ENCODE peak calls at places on chromosomes 12 and 14, in four cellular contexts. One of them, this sample, is unnamed. For H3K4me1, the result is how much of the 10 kb centered on the place peaks cover.

GRCh38 chr14:51211149-51211548 is 28.9 kb upstream of the TMX1 start:
- DNase-seq in GM12878: no peak
- DNase-seq in mucosa of descending colon: no peak
- DNase-seq in PC-3: peak
- DNase-seq in this sample: no peak

GRCh38 chr12:8989425-8989824 is at the start of gene KLRG1:
- DNase-seq in GM12878: no peak
- DNase-seq in mucosa of descending colon: no peak
- DNase-seq in PC-3: no peak
- DNase-seq in this sample: no peak

GRCh38 chr12:20404576-20405346 is 36.4 kb downstream of the PDE3A start:
- DNase-seq in GM12878: no peak
- DNase-seq in mucosa of descending colon: peak
- DNase-seq in PC-3: no peak
- DNase-seq in this sample: no peak

GRCh38 chr12:40963761-40964160 is 224.4 kb upstream of the PDZRN4 start:
- DNase-seq in GM12878: no peak
- DNase-seq in mucosa of descending colon: no peak
- DNase-seq in PC-3: no peak
- DNase-seq in this sample: no peak

GRCh38 chr12:10722502-10722904 is 620 bp downstream of the YBX3 start:
- DNase-seq in GM12878: no peak
- DNase-seq in mucosa of descending colon: peak
- DNase-seq in PC-3: peak
- DNase-seq in this sample: no peak

GRCh38 chr14:80483331-80483730 is 272.0 kb upstream of the DIO2 start:
- DNase-seq in GM12878: no peak
- DNase-seq in mucosa of descending colon: no peak
- DNase-seq in PC-3: no peak
- DNase-seq in this sample: no peak

GRCh38 chr14:26993541-26993940 is 395.7 kb upstream of the NOVA1 start:
- DNase-seq in GM12878: no peak
- DNase-seq in mucosa of descending colon: no peak
- DNase-seq in PC-3: peak
- DNase-seq in this sample: no peak

GRCh38 chr12:28383368-28383767 is 193.1 kb downstream of the CCDC91 start:
- DNase-seq in GM12878: no peak
- DNase-seq in mucosa of descending colon: no peak
- DNase-seq in PC-3: no peak
- DNase-seq in this sample: no peak

GRCh38 chr14:64707661-64708060 is 3.4 kb downstream of the PLEKHG3 start:
- DNase-seq in GM12878: no peak
- DNase-seq in mucosa of descending colon: no peak
- DNase-seq in PC-3: peak
- DNase-seq in this sample: peak

GRCh38 chr12:6570264-6570887 is 2.3 kb upstream of the NOP2 start:
- DNase-seq in GM12878: no peak
- DNase-seq in mucosa of descending colon: peak
- DNase-seq in PC-3: peak
- DNase-seq in this sample: peak

GRCh38 chr12:116054280-116054679 is 223.2 kb downstream of the MED13L start:
- DNase-seq in GM12878: no peak
- DNase-seq in mucosa of descending colon: no peak
- DNase-seq in PC-3: no peak
- DNase-seq in this sample: no peak

GRCh38 chr12:14394317-14395058 is 29.0 kb downstream of the ATF7IP start:
- DNase-seq in GM12878: peak
- DNase-seq in mucosa of descending colon: peak
- DNase-seq in PC-3: peak
- DNase-seq in this sample: peak

GRCh38 chr14:49477576-49477975 is 108.6 kb downstream of the RPS29 start:
- DNase-seq in GM12878: no peak
- DNase-seq in mucosa of descending colon: no peak
- DNase-seq in PC-3: no peak
- DNase-seq in this sample: no peak

GRCh38 chr12:42590324-42590934 is 883 bp upstream of the PRICKLE1 start:
- DNase-seq in GM12878: no peak
- DNase-seq in mucosa of descending colon: peak
- DNase-seq in PC-3: peak
- DNase-seq in this sample: peak

GRCh38 chr14:77009014-77009413 is 19.5 kb downstream of the IRF2BPL start:
- DNase-seq in GM12878: no peak
- DNase-seq in mucosa of descending colon: no peak
- DNase-seq in PC-3: peak
- DNase-seq in this sample: no peak

GRCh38 chr12:104619305-104619704 is 162.6 kb downstream of the CHST11 start:
- DNase-seq in GM12878: no peak
- DNase-seq in mucosa of descending colon: no peak
- DNase-seq in PC-3: no peak
- DNase-seq in this sample: no peak

GRCh38 chr12:53381739-53382630 is 2.0 kb downstream of the SP1 start:
- DNase-seq in GM12878: peak
- DNase-seq in mucosa of descending colon: peak
- DNase-seq in PC-3: peak
- DNase-seq in this sample: peak

GRCh38 chr14:75340921-75341320 is 62.3 kb downstream of the FOS start:
- DNase-seq in GM12878: no peak
- DNase-seq in mucosa of descending colon: peak
- DNase-seq in PC-3: no peak
- DNase-seq in this sample: no peak

GRCh38 chr14:102088012-102088792 is 1.4 kb upstream of the HSP90AA1 start:
- DNase-seq in GM12878: peak
- DNase-seq in mucosa of descending colon: peak
- DNase-seq in PC-3: no peak
- DNase-seq in this sample: peak

GRCh38 chr12:19453961-19454360 is 14.7 kb downstream of the AEBP2 start:
- DNase-seq in GM12878: no peak
- DNase-seq in mucosa of descending colon: no peak
- DNase-seq in PC-3: no peak
- DNase-seq in this sample: no peak

GRCh38 chr12:71472441-71472911 is 32.9 kb downstream of the LGR5 start:
- DNase-seq in GM12878: no peak
- DNase-seq in mucosa of descending colon: no peak
- DNase-seq in PC-3: no peak
- DNase-seq in this sample: peak

GRCh38 chr14:90017371-90017770 is 44.4 kb upstream of the KCNK13 start:
- DNase-seq in GM12878: no peak
- DNase-seq in mucosa of descending colon: no peak
- DNase-seq in PC-3: no peak
- DNase-seq in this sample: no peak

GRCh38 chr14:81716953-81717352 is 183.3 kb upstream of the SEL1L start:
- DNase-seq in GM12878: no peak
- DNase-seq in mucosa of descending colon: no peak
- DNase-seq in PC-3: no peak
- DNase-seq in this sample: no peak

GRCh38 chr12:2057041-2057792 is 4.4 kb downstream of the CACNA1C start:
- DNase-seq in GM12878: no peak
- DNase-seq in mucosa of descending colon: peak
- DNase-seq in PC-3: peak
- DNase-seq in this sample: peak

GRCh38 chr12:107461222-107461980 is 224.2 kb upstream of the PWP1 start:
- DNase-seq in GM12878: no peak
- DNase-seq in mucosa of descending colon: no peak
- DNase-seq in PC-3: peak
- DNase-seq in this sample: no peak

GRCh38 chr12:128388461-128388921 is 121.5 kb downstream of the TMEM132C start:
- DNase-seq in GM12878: no peak
- DNase-seq in mucosa of descending colon: peak
- DNase-seq in PC-3: no peak
- DNase-seq in this sample: no peak

DNA sequence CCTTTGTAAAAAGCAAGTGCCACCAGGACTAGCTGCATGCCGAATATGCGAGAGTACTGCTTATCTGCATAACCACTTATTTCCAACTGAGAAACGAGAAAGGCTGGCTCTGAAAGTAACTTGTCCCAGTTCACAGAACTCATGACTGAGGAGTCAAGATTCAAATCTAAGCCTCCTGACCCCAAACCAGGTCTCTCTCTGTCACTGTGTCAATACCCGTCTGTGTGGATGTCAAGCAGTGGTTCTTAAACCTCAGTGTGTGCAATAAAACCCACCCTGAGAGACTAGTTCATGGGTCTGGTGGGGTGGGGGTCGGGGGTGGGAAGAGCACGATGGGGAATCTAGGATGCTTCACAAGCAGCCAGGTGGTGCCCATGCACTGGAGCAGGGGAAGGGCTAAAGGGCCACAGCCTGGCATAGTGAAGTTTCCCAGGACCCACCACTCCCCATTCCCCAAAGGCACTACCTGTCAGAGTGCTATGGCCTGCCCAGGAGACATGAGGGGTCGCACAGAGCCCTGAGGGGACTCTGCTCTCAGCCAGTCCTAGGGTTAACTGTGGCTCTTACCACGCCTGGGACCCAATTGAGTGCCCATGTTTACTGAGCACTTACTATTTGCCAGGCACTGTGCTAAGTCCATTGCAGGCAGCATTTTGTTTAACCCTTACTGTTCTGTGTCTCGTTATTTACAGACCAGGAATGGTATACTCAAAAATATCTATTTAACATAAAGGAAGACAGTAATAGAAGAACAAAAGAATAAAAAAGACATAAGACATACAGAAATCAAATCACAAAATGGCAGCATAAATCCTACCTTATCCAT is 33.4 kb upstream of the PNMA1 start:
- DNase-seq in GM12878: no peak
- DNase-seq in mucosa of descending colon: no peak
- DNase-seq in PC-3: no peak
- DNase-seq in this sample: peak
- H3K4me1 ChIP-seq in GM12878: half or more
- H3K4me1 ChIP-seq in mucosa of descending colon: half or more
- H3K4me1 ChIP-seq in PC-3: half or more
- H3K4me1 ChIP-seq in this sample: under half

GRCh38 chr12:109720856-109721189 is 7.2 kb downstream of the FAM222A start:
- DNase-seq in GM12878: no peak
- DNase-seq in mucosa of descending colon: no peak
- DNase-seq in PC-3: no peak
- DNase-seq in this sample: no peak
- H3K4me1 ChIP-seq in GM12878: under half
- H3K4me1 ChIP-seq in mucosa of descending colon: under half
- H3K4me1 ChIP-seq in PC-3: under half
- H3K4me1 ChIP-seq in this sample: under half

GRCh38 chr14:35333797-35334743 is 41.9 kb downstream of the PSMA6 start:
- DNase-seq in GM12878: no peak
- DNase-seq in mucosa of descending colon: no peak
- DNase-seq in PC-3: no peak
- DNase-seq in this sample: no peak

GRCh38 chr14:35335388-35336092 is 43.4 kb downstream of the PSMA6 start:
- DNase-seq in GM12878: no peak
- DNase-seq in mucosa of descending colon: peak
- DNase-seq in PC-3: peak
- DNase-seq in this sample: no peak

GRCh38 chr14:35331605-35332516 is 39.7 kb downstream of the PSMA6 start:
- DNase-seq in GM12878: no peak
- DNase-seq in mucosa of descending colon: peak
- DNase-seq in PC-3: peak
- DNase-seq in this sample: peak

GRCh38 chr14:35333347-35333730 is 41.2 kb downstream of the PSMA6 start:
- DNase-seq in GM12878: no peak
- DNase-seq in mucosa of descending colon: no peak
- DNase-seq in PC-3: no peak
- DNase-seq in this sample: no peak

DNA sequence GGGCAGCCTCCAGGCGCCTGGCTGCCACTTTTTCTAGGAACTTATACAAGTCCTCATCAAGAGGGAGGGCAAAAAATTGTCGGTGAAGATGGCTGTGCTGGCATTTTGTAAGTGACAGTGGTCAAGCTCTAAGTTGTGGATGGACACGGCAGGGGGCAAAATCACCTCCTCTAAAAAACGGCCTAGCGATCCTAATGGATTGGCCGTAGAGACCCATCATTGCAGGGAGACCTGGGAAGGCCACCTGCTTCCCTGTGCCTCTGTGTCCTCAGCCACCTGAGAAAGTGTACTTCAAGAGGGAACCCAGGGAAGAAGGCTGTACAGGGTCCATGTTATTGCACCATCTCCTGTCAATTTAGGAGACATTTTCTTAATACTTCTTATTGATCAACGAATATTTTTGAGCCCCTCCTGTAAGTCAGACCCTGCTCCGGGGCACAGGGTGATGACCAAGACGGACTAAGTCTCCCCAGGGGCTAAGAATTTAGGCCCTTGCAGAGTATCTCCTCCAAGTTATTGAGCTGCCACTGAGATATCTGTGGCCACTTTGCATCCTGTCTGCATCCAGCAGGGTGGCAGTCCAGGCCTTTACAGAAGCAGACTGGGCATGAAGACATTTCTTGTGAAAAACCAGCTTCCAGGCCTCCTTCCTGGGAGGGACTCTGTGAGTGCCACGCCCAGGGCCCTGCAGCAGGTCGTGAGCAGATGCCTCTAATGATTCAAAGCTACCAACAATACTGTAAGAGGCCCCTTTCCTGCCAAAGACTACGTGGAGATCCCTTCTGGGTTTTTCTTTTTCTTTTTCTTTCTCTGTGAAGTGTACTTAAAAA is 40.5 kb downstream of the PSMA6 start:
- DNase-seq in GM12878: no peak
- DNase-seq in mucosa of descending colon: peak
- DNase-seq in PC-3: peak
- DNase-seq in this sample: no peak
- H3K4me1 ChIP-seq in GM12878: under half
- H3K4me1 ChIP-seq in mucosa of descending colon: half or more
- H3K4me1 ChIP-seq in PC-3: under half
- H3K4me1 ChIP-seq in this sample: under half

GRCh38 chr12:613996-614726 is 49.1 kb downstream of the NINJ2 start:
- DNase-seq in GM12878: no peak
- DNase-seq in mucosa of descending colon: peak
- DNase-seq in PC-3: no peak
- DNase-seq in this sample: peak
- H3K4me1 ChIP-seq in GM12878: under half
- H3K4me1 ChIP-seq in mucosa of descending colon: under half
- H3K4me1 ChIP-seq in PC-3: under half
- H3K4me1 ChIP-seq in this sample: under half

DNA sequence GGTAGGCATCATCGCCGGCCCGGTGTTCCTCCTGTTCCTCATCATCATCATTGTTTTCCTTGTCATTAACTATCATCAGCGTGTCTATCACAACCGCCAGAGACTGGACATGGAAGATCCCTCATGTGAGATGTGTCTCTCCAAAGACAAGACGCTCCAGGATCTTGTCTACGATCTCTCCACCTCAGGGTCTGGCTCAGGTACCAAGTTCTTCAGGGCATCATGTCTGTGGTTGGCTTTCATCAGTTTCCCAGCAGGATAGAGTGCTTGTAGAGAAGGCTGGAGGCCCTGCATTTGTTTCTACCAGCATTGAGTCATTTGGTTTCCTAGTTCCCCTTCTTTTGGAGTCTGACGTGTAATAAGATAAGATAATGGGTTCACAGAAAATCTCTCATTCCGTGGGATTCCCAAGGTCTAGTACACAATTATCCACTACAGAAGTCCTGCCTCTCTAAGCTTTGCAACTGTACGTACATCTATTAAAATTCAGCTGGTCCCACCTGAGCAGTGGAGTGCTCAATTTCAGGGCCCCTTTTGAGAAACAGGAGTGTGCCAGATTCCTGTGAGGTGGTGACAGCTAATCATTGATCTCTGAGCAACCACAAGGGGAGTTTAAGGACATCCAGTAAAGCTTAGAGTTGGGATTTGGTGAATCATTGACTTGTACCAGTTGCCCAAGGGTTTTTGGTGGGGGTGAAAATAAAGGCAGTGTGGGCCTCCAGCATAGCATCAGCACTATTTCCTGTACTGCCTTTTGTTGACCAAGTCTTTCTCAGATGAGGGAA is 25.1 kb downstream of the ACVR1B start:
- DNase-seq in GM12878: no peak
- DNase-seq in mucosa of descending colon: no peak
- DNase-seq in PC-3: no peak
- DNase-seq in this sample: peak
- H3K4me1 ChIP-seq in GM12878: under half
- H3K4me1 ChIP-seq in mucosa of descending colon: under half
- H3K4me1 ChIP-seq in PC-3: under half
- H3K4me1 ChIP-seq in this sample: under half